ENCODE peak calls at places on chromosome 14, in seven cellular contexts. P is body of pancreas; O is tibial nerve; A is left ventricle myocardium inferior; U is endodermal cell; V is CD8-positive, alpha-beta T cell; H is lung. L is an unnamed sample. For H3K9me3, the result is how much of the 10 kb centered on the place peaks cover.

GRCh38 chr14:99803106-99803437 is 9.9 kb downstream of the EML1 start:
- DNase-seq in A (no peak), V (no peak), P (no peak), O (no peak), U (no peak), H (no peak), L (no peak)

GRCh38 chr14:33343016-33343415 is 404.3 kb downstream of the NPAS3 start:
- DNase-seq in P (no peak), U (no peak), O (no peak), V (no peak), A (no peak), H (no peak), L (no peak)

GRCh38 chr14:58356268-58356667 is 39.5 kb upstream of the TOMM20L start:
- DNase-seq in A (no peak), U (no peak), O (no peak), H (no peak), P (no peak), V (no peak), L (no peak)

GRCh38 chr14:26896447-26896846 is 298.6 kb upstream of the NOVA1 start:
- DNase-seq in H (no peak), U (no peak), A (no peak), P (no peak), O (no peak), V (no peak), L (no peak)

GRCh38 chr14:82080319-82080718 is 546.7 kb upstream of the SEL1L start:
- DNase-seq in H (no peak), V (no peak), A (no peak), O (no peak), U (peak), P (no peak), L (no peak)

GRCh38 chr14:102629700-102630365 is 37.4 kb downstream of the RCOR1 start:
- DNase-seq in V (no peak), P (no peak), A (no peak), H (no peak), O (no peak), U (peak), L (no peak)

GRCh38 chr14:49880267-49881064 is 12.4 kb upstream of the ARF6 start:
- DNase-seq in V (no peak), P (no peak), O (no peak), H (no peak), U (no peak), A (no peak), L (no peak)

GRCh38 chr14:24219080-24219479 is 3.2 kb upstream of the MDP1 start:
- DNase-seq in H (no peak), O (no peak), A (no peak), V (no peak), P (no peak), U (no peak), L (no peak)

GRCh38 chr14:102991376-102991775 is 66.0 kb downstream of the CDC42BPB start:
- DNase-seq in U (no peak), A (no peak), O (no peak), H (no peak), P (no peak), V (no peak), L (no peak)

GRCh38 chr14:73461478-73462077 is 3.2 kb upstream of the NUMB start:
- DNase-seq in O (no peak), V (no peak), A (no peak), P (peak), U (peak), H (peak), L (no peak)

GRCh38 chr14:91078095-91078737 is 17.8 kb upstream of the RPS6KA5 start:
- DNase-seq in U (no peak), O (no peak), H (no peak), P (no peak), A (no peak), V (no peak), L (no peak)

GRCh38 chr14:91015435-91015834 is 45.0 kb downstream of the RPS6KA5 start:
- DNase-seq in O (no peak), H (no peak), A (no peak), P (no peak), V (no peak), U (no peak), L (no peak)

GRCh38 chr14:93160353-93160801 is 24.3 kb downstream of the MOAP1 start:
- DNase-seq in H (no peak), U (peak), A (no peak), O (no peak), V (no peak), P (peak), L (no peak)

GRCh38 chr14:54348001-54348611 is 48.7 kb upstream of the CDKN3 start:
- DNase-seq in A (no peak), H (no peak), P (no peak), V (no peak), U (no peak), O (no peak), L (no peak)

GRCh38 chr14:99185436-99186068 is 86.4 kb downstream of the BCL11B start:
- DNase-seq in O (no peak), H (no peak), V (no peak), P (no peak), U (no peak), A (no peak), L (no peak)

GRCh38 chr14:35158951-35159653 is 36.8 kb downstream of the PRORP start:
- DNase-seq in H (no peak), U (peak), P (no peak), O (no peak), A (no peak), V (no peak), L (no peak)

GRCh38 chr14:53954551-53955233 is 1.9 kb downstream of the BMP4 start:
- DNase-seq in H (no peak), U (peak), A (peak), P (peak), V (no peak), O (no peak), L (no peak)

DNA sequence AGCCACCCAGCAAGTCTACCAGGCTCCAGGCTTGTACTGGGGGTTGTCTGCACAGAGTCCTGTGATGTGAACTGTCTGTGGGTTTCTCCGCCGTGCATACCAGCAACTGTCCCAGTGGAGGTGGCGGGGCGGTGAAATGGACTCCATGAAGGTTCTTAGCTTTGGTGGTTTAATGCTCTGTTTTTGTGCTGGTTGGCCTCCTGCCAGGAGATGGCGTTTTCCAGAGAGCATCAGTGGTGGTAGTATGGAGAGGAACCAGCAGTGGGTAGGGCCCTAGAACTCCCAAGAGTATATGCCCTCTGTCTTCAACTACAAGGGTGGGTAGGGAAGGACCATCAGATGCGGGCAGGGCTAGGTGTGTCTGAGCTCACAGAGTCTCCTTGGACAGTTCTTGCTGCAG is 303.8 kb downstream of the TMEM121 start:
- DNase-seq in U (no peak), O (no peak), V (no peak), P (no peak), H (no peak), A (no peak), L (no peak)
- H3K9me3 ChIP-seq in U (half or more), O (under half), V (under half), P (under half), H (under half), A (under half), L (under half)

DNA sequence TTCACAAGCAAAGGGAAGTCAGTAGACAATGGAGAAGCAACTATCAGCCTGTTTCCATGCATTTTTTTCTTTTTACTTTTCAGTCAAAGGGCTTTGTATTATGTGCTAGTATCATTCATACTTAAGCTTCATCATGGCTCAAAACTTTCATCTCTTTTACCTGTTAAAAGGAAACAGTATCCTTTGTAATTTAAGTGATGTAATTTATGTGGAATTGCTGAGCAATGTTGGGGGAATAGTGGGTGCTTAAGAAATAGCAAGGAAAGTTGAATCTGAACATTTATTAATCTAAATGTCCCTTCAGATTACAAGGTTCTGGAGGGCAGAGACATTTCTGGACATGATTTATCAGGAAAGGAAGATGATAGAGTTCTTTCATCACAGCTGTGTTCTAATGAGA is 915.3 kb downstream of the VRK1 start:
- DNase-seq in P (no peak), U (no peak), O (no peak), A (no peak), V (no peak), H (no peak), L (no peak)
- H3K9me3 ChIP-seq in P (under half), U (under half), O (under half), A (under half), V (under half), H (under half), L (under half)

DNA sequence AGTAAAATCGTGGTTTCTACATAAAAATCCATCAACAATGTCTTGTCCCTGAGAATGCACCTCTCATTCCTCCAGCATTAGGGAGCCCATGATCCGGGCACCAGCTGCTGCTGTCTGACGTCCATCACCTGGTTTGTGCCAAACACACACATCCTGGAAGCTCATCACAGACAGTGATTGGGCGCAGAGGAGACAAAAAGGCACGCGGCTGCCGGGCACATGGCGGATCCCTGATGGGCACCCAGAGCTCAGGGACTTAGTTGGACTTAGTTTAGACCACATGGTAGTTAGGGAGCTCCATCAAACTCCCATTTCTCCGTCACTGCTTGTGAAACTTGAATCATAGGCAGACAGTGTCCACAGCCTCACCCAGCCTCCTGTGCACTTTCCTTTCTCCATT is 1059.3 kb downstream of the TMEM121 start:
- DNase-seq in U (no peak), O (no peak), P (no peak), A (no peak), H (no peak), V (no peak), L (no peak)
- H3K9me3 ChIP-seq in U (half or more), O (under half), P (under half), A (under half), H (under half), V (under half), L (under half)

GRCh38 chr14:55955175-55955574 is 163.0 kb upstream of the PELI2 start:
- DNase-seq in P (no peak), V (no peak), A (no peak), H (no peak), U (no peak), O (no peak), L (no peak)

GRCh38 chr14:55949708-55950107 is 168.5 kb upstream of the PELI2 start:
- DNase-seq in A (no peak), O (no peak), H (no peak), P (no peak), U (no peak), V (no peak), L (no peak)

GRCh38 chr14:55954108-55954507 is 164.1 kb upstream of the PELI2 start:
- DNase-seq in U (no peak), O (no peak), P (no peak), V (no peak), A (no peak), H (no peak), L (no peak)

GRCh38 chr14:55948399-55948798 is 169.8 kb upstream of the PELI2 start:
- DNase-seq in V (no peak), O (no peak), P (no peak), A (no peak), H (no peak), U (no peak), L (no peak)

DNA sequence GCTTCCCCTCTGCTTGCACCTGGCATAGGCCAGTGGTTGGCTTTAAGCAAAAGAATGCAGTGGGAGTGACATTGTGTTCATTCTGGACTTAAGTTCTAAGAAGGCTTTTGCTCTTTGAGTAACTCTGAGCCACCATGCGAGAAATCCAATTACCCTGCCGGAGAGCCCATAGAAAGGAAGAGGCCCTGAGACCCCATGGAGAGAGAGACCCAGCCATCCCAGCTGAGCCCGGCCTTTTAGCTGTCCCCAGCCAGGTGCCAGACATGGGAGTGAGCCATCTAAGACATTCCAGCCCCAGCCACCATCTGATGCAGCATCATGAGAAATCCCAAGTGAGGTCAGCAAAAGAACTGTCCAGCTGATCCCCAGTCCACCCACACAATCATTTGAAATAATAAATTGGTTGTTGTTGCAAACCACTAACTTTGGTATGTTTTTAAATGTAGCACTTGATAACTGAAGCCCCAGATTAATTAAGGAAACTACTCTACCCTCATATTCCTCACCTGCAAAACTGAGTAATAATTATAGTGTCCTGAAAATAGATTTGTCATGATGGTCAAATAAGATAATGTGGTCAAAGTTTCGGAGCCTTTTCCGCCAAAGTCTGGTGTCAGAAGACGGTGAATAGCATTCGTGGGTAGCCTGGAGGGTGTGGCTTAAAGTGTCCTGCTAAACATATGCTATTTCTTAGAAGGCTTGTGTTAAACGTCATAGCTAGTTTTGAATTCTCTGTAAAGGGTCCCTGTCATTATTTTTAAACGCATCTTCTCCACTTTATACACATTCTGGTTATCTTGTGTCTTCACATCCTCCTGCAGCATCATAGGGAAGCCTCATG is 166.6 kb upstream of the PELI2 start:
- DNase-seq in O (no peak), P (no peak), U (peak), H (no peak), A (no peak), V (no peak), L (no peak)
- H3K9me3 ChIP-seq in O (under half), P (under half), U (under half), H (under half), A (under half), V (under half), L (under half)

L was measured in breast epithelium.